ENCODE peak calls at places on chromosome 16, in six cellular contexts. L, Y, Z, J, S and C are unnamed samples.

GRCh38 chr16:65494609-65495008 is 372.7 kb upstream of the CDH11 start:
- DNase-seq in Z (no peak), J (no peak), Y (no peak), L (no peak), S (no peak), C (no peak)

GRCh38 chr16:11139624-11140375 is 116.2 kb downstream of the SOCS1 start:
- DNase-seq in Y (peak; percentile 41), J (no peak), Z (no peak), S (peak; percentile 44), L (peak; percentile 21), C (peak; percentile 35)

GRCh38 chr16:14658063-14658462 is 25.3 kb downstream of the BFAR start:
- DNase-seq in Z (peak; percentile 66), Y (no peak), L (no peak), S (no peak), J (no peak), C (no peak)

GRCh38 chr16:19861811-19862327 is 22.8 kb downstream of the GPRC5B start:
- DNase-seq in J (no peak), L (peak; percentile 91), S (no peak), Z (no peak), Y (no peak), C (no peak)

GRCh38 chr16:75296606-75297005 is 45.2 kb upstream of the BCAR1 start:
- DNase-seq in Y (peak; percentile 67), S (no peak), J (no peak), L (no peak), Z (no peak), C (no peak)

GRCh38 chr16:6335072-6335471 is 997.6 kb upstream of the RBFOX1 start:
- DNase-seq in J (no peak), L (peak; percentile 43), Z (no peak), S (no peak), Y (no peak), C (no peak)

GRCh38 chr16:19166500-19166899 is 1.5 kb upstream of the SYT17 start:
- DNase-seq in L (no peak), Y (no peak), S (no peak), J (no peak), Z (no peak), C (no peak)

GRCh38 chr16:68733570-68733969 is 3.5 kb upstream of the CDH1 start:
- DNase-seq in L (no peak), J (no peak), Y (no peak), Z (no peak), S (no peak), C (no peak)

GRCh38 chr16:67270931-67271338 is 8.4 kb upstream of the PLEKHG4 start:
- DNase-seq in L (no peak), Z (no peak), S (no peak), J (no peak), Y (no peak), C (no peak)

GRCh38 chr16:66899945-66900688 is 18.6 kb downstream of the CDH16 start:
- DNase-seq in J (peak; percentile 87), Y (peak; percentile 63), L (peak; percentile 31), S (no peak), Z (no peak), C (no peak)

GRCh38 chr16:64841071-64841470 is 280.8 kb downstream of the CDH11 start:
- DNase-seq in S (no peak), L (no peak), Z (no peak), Y (no peak), J (no peak), C (no peak)

GRCh38 chr16:8673611-8674412 is 605 bp upstream of the ABAT start:
- DNase-seq in Y (no peak), L (peak; percentile 60), S (no peak), J (no peak), Z (no peak), C (no peak)

GRCh38 chr16:80591071-80591935 is 50.5 kb downstream of the DYNLRB2 start:
- DNase-seq in Y (no peak), L (no peak), S (peak; percentile 21), Z (no peak), J (no peak), C (peak; percentile 82)

GRCh38 chr16:61676740-61677139 is 359.5 kb downstream of the CDH8 start:
- DNase-seq in J (no peak), S (no peak), Y (no peak), Z (no peak), L (no peak), C (no peak)

GRCh38 chr16:75593825-75594820 is 27.9 kb downstream of the GABARAPL2 start:
- DNase-seq in S (no peak), L (no peak), Y (peak; percentile 91), Z (no peak), J (no peak), C (no peak)

GRCh38 chr16:88570691-88571092 is 489 bp downstream of the ZC3H18 start:
- DNase-seq in S (peak; percentile 38), Z (peak; percentile 17), L (peak; percentile 41), J (no peak), Y (peak; percentile 4), C (no peak)

GRCh38 chr16:85253127-85253941 is 141.1 kb upstream of the CIBAR2 start:
- DNase-seq in Z (peak; percentile 18), L (peak; percentile 82), Y (peak; percentile 23), S (peak; percentile 73), J (peak; percentile 70), C (peak; percentile 55)

GRCh38 chr16:87057291-87057881 is 259.8 kb downstream of the C16orf95 start:
- DNase-seq in L (peak; percentile 33), J (no peak), Z (no peak), S (no peak), Y (no peak), C (no peak)
- H3K9me3 ChIP-seq in L (no peaks in the 10 kb centered on the region), J (peaks cover 9% of the 10 kb centered on the region), Z (no peaks in the 10 kb centered on the region), S (no peaks in the 10 kb centered on the region), Y (no peaks in the 10 kb centered on the region), C (no peaks in the 10 kb centered on the region)

GRCh38 chr16:27544671-27545070 is 5.0 kb downstream of the GTF3C1 start:
- DNase-seq in S (no peak), Y (no peak), J (no peak), Z (no peak), L (no peak), C (no peak)

GRCh38 chr16:27547851-27548250 is 1.9 kb downstream of the GTF3C1 start:
- DNase-seq in J (no peak), L (no peak), Y (no peak), Z (no peak), S (no peak), C (no peak)

GRCh38 chr16:27547134-27547533 is 2.6 kb downstream of the GTF3C1 start:
- DNase-seq in S (no peak), Z (no peak), J (no peak), Y (peak; percentile 82), L (no peak), C (no peak)

GRCh38 chr16:27539636-27540035 is 10.1 kb downstream of the GTF3C1 start:
- DNase-seq in S (no peak), Y (no peak), L (no peak), Z (no peak), J (no peak), C (no peak)

DNA sequence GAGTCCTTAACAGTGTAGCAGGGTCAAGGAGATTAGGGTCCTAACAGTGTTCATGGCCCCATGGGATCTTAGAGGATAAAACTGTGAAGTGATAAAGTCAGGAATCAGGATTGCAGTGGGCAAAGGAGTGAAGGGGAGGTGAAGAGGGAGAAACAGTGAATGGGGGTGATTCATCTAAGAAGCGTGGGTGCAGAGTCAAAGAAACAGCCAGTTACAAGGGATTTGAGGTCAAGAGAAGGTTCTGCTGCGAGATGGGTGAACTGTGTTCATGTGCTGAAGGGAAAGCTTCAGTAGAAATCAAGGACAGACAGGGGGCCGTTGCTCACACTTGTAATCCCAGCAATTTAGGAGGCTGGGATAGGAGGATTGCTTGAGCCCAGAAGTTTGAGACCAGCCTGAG is 5.9 kb downstream of the GTF3C1 start:
- DNase-seq in Z (no peak), L (no peak), Y (peak; percentile 22), S (no peak), J (no peak), C (no peak)
- H3K4me3 ChIP-seq in Z (no peak overlapping the region), L (no peak overlapping the region), Y (no peak overlapping the region), S (no peak overlapping the region), J (no peak overlapping the region), C (no peak overlapping the region)

GRCh38 chr16:3220839-3221238 is 14.1 kb downstream of the ZNF200 start:
- DNase-seq in J (no peak), Z (no peak), Y (no peak), S (no peak), L (no peak), C (no peak)
- H3K9me3 ChIP-seq in J (peaks cover 70% of the 10 kb centered on the region), Z (no peaks in the 10 kb centered on the region), Y (no peaks in the 10 kb centered on the region), S (peaks cover 31% of the 10 kb centered on the region), L (peaks cover 24% of the 10 kb centered on the region), C (peaks cover 42% of the 10 kb centered on the region)

GRCh38 chr16:2159052-2159838 is 3.7 kb downstream of the TRAF7 start:
- DNase-seq in J (peak; percentile 82), Y (peak; percentile 77), S (no peak), L (peak; percentile 29), Z (no peak), C (no peak)
- H3K4me3 ChIP-seq in J (peak overlapping the region; percentile 33), Y (peak overlapping the region; percentile 76), S (no peak overlapping the region), L (no peak overlapping the region), Z (no peak overlapping the region), C (no peak overlapping the region)

GRCh38 chr16:29824589-29825144 is 4.4 kb downstream of the MVP start:
- DNase-seq in J (no peak), Z (no peak), Y (peak; percentile 85), L (no peak), S (no peak), C (no peak)
- H3K9me3 ChIP-seq in J (no peaks in the 10 kb centered on the region), Z (no peaks in the 10 kb centered on the region), Y (no peaks in the 10 kb centered on the region), L (no peaks in the 10 kb centered on the region), S (no peaks in the 10 kb centered on the region), C (no peaks in the 10 kb centered on the region)